ENCODE peak calls at places on chromosomes 12 and 14, in five cellular contexts. R is choroid plexus epithelial cell; J is CD8-positive, alpha-beta T cell; L is BJ; V is Peyer's patch. S is an unnamed sample.

GRCh38 chr14:97878727-97879126 is 1081.5 kb downstream of the VRK1 start:
- DNase-seq in R (no peak), J (no peak), L (no peak), V (no peak), S (peak)

GRCh38 chr12:27014859-27015729 is 910 bp upstream of the TM7SF3 start:
- DNase-seq in R (no peak), J (no peak), L (no peak), V (peak), S (no peak)

GRCh38 chr12:18262514-18262913 is 1.2 kb downstream of the PIK3C2G start:
- DNase-seq in R (no peak), J (no peak), L (no peak), V (no peak), S (no peak)

GRCh38 chr12:131084341-131085011 is 130.8 kb downstream of the ADGRD1 start:
- DNase-seq in R (no peak), J (no peak), L (no peak), V (peak), S (no peak)

GRCh38 chr12:24039113-24039525 is 89.6 kb upstream of the SOX5 start:
- DNase-seq in R (peak), J (no peak), L (peak), V (no peak), S (no peak)

GRCh38 chr12:86601550-86602308 is 345.5 kb upstream of the MGAT4C start:
- DNase-seq in R (no peak), J (no peak), L (no peak), V (no peak), S (no peak)

GRCh38 chr12:112978163-112979081 is at the start of gene OAS2:
- DNase-seq in R (peak), J (peak), L (peak), V (peak), S (peak)

GRCh38 chr12:57216931-57217871 is 607 bp downstream of the NXPH4 start:
- DNase-seq in R (no peak), J (no peak), L (no peak), V (no peak), S (no peak)

GRCh38 chr12:51028126-51028810 is 2.1 kb upstream of the SLC11A2 start:
- DNase-seq in R (peak), J (no peak), L (no peak), V (peak), S (peak)

GRCh38 chr12:30067156-30067555 is 283.4 kb upstream of the TMTC1 start:
- DNase-seq in R (peak), J (no peak), L (no peak), V (no peak), S (no peak)

GRCh38 chr12:47995976-47996375 is 8.3 kb downstream of the COL2A1 start:
- DNase-seq in R (peak), J (no peak), L (peak), V (peak), S (no peak)

GRCh38 chr12:1593232-1594044 is 943 bp downstream of the FBXL14 start:
- DNase-seq in R (peak), J (no peak), L (no peak), V (peak), S (peak)

GRCh38 chr12:104958946-104959841 is 1.1 kb upstream of the SLC41A2 start:
- DNase-seq in R (peak), J (no peak), L (peak), V (no peak), S (no peak)

GRCh38 chr12:131091413-131091975 is 137.8 kb downstream of the ADGRD1 start:
- DNase-seq in R (no peak), J (no peak), L (no peak), V (peak), S (no peak)

DNA sequence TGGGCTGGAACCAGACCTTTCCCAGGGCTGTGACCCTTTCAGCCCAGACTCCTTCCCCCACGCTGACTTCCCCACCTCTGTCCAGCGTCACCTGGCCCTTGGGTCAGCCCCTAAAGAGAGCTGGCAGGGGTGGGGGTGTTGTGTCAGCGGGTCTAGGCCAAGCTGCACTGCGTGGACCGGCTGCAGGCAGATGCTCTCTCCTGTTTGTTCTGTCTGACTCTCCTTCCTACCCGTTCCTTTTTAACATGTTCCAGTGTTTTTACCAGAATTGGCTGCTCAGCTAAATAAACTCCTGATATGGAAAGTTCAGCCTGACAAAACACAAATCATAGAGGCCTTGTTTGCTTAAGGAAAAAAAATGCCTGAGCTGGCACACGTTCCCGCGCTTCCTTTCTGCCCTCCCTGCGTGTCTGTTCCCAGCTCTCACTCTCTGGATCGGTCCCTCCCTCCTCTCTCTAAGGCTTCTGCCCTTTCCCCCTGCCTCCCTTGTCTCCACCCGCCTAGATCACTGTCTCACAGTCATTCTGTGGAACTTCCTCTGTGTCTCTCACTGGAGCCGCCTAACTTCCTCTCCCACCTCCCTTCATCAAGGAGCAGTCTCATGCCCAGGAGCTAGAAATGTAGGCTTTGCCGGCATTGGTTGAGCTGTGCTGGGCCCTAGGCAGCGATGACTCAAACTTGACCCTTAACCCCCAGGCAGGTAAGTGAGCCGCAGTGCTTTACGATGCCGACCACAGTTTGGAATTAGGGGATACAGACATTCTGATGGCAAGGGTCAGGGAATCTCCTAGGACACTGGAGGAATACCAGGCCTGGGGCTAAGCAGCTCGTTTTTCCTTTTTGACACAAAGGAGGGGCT is 15.5 kb upstream of the MLXIP start:
- DNase-seq in R (peak), J (no peak), L (no peak), V (peak), S (no peak)
- H3K4me3 ChIP-seq in R (peak), J (no peak), L (no peak), V (no peak), S (no peak)

GRCh38 chr14:41280745-41281144 is 325.9 kb upstream of the LRFN5 start:
- DNase-seq in R (peak), J (no peak), L (no peak), V (no peak), S (peak)

GRCh38 chr14:41289025-41289424 is 317.7 kb upstream of the LRFN5 start:
- DNase-seq in R (no peak), J (no peak), L (no peak), V (no peak), S (no peak)

GRCh38 chr14:41285193-41285748 is 321.4 kb upstream of the LRFN5 start:
- DNase-seq in R (peak), J (no peak), L (no peak), V (no peak), S (peak)
- H3K4me3 ChIP-seq in R (no peak), J (no peak), L (no peak), V (no peak), S (no peak)

GRCh38 chr12:54588110-54588831 is at the start of gene PPP1R1A:
- DNase-seq in R (no peak), J (no peak), L (no peak), V (no peak), S (no peak)
- H3K4me3 ChIP-seq in R (no peak), J (no peak), L (no peak), V (peak), S (no peak)

GRCh38 chr12:128268348-128268725 is 1.4 kb downstream of the TMEM132C start:
- DNase-seq in R (no peak), J (no peak), L (no peak), V (no peak), S (no peak)
- H3K4me3 ChIP-seq in R (no peak), J (no peak), L (no peak), V (peak), S (no peak)

DNA sequence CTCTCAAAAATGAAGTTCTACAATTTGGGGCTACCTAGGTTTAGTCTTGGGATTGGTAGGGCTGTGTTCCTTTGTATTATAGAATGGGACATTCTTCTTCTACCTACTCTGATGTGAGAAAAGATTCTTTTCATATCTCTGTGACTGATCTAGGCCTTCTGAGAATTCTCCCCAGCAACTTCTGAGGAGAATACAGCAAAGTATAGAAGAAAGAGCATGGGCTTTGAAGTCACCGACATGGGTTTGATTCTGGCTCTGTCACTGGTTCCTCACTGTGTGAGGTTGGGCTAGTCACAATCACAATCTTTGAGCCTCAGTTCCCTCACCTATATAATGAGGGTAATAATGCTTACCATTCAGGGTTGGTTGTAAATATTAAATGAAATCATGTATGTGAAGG is 5.0 kb downstream of the ATN1 start:
- DNase-seq in R (no peak), J (no peak), L (no peak), V (no peak), S (no peak)
- H3K4me3 ChIP-seq in R (no peak), J (no peak), L (no peak), V (no peak), S (no peak)

GRCh38 chr14:71636076-71636475 is 296.2 kb upstream of the RGS6 start:
- DNase-seq in R (no peak), J (no peak), L (no peak), V (no peak), S (no peak)

GRCh38 chr14:71638523-71639196 is 293.6 kb upstream of the RGS6 start:
- DNase-seq in R (peak), J (no peak), L (no peak), V (no peak), S (no peak)

GRCh38 chr14:71632440-71632946 is 299.7 kb upstream of the RGS6 start:
- DNase-seq in R (no peak), J (no peak), L (no peak), V (no peak), S (no peak)

GRCh38 chr14:71642715-71643114 is 289.5 kb upstream of the RGS6 start:
- DNase-seq in R (no peak), J (no peak), L (no peak), V (no peak), S (no peak)

GRCh38 chr14:71636820-71637471 is 295.3 kb upstream of the RGS6 start:
- DNase-seq in R (no peak), J (no peak), L (no peak), V (no peak), S (no peak)
- H3K4me3 ChIP-seq in R (no peak), J (no peak), L (no peak), V (no peak), S (no peak)

S was measured in Jurkat, Clone E6-1.